ENCODE peak calls at places on chromosomes 12 and 14, in nine cellular contexts. L, F, B, W, M, X, A, P and T are unnamed samples.

GRCh38 chr14:57835751-57836150 is 30.1 kb downstream of the SLC35F4 start:
- DNase-seq in L (no peak), F (no peak), B (no peak), W (no peak), M (no peak), X (no peak), A (no peak), P (no peak), T (no peak)

GRCh38 chr14:54617467-54617866 is 50.5 kb downstream of the SAMD4A start:
- DNase-seq in L (no peak), F (no peak), B (no peak), W (no peak), M (no peak), X (no peak), A (peak; percentile 50), P (no peak), T (no peak)

GRCh38 chr12:117119592-117120198 is 20.5 kb upstream of the TESC start:
- DNase-seq in L (no peak), F (no peak), B (peak; percentile 28), W (peak; percentile 20), M (peak; percentile 63), X (peak; percentile 47), A (no peak), P (no peak), T (peak; percentile 34)

GRCh38 chr14:64614992-64615391 is 65.2 kb downstream of the PPP1R36 start:
- DNase-seq in L (no peak), F (no peak), B (no peak), W (no peak), M (no peak), X (no peak), A (no peak), P (no peak), T (no peak)

GRCh38 chr12:77218278-77218677 is 152.9 kb upstream of the E2F7 start:
- DNase-seq in L (no peak), F (no peak), B (no peak), W (no peak), M (no peak), X (no peak), A (no peak), P (no peak), T (no peak)

GRCh38 chr12:11885261-11886038 is 185.3 kb upstream of the BCL2L14 start:
- DNase-seq in L (no peak), F (no peak), B (no peak), W (no peak), M (no peak), X (peak; percentile 35), A (peak; percentile 76), P (no peak), T (no peak)

GRCh38 chr12:23464241-23464812 is 485.1 kb downstream of the SOX5 start:
- DNase-seq in L (no peak), F (no peak), B (no peak), W (no peak), M (peak; percentile 66), X (no peak), A (no peak), P (no peak), T (no peak)

GRCh38 chr12:112122823-112123690 is 2.3 kb upstream of the TRAFD1 start:
- DNase-seq in L (no peak), F (no peak), B (no peak), W (no peak), M (no peak), X (no peak), A (peak; percentile 98), P (no peak), T (no peak)

GRCh38 chr12:80702889-80703605 is 4.4 kb upstream of the MYF6 start:
- DNase-seq in L (no peak), F (no peak), B (no peak), W (no peak), M (no peak), X (no peak), A (peak; percentile 77), P (no peak), T (no peak)

GRCh38 chr12:49365542-49365941 is 1.7 kb upstream of the SPATS2 start:
- DNase-seq in L (no peak), F (no peak), B (no peak), W (no peak), M (no peak), X (no peak), A (peak; percentile 89), P (no peak), T (no peak)

GRCh38 chr14:21612324-21612723 is 22.4 kb downstream of the OR10G2 start:
- DNase-seq in L (no peak), F (no peak), B (no peak), W (no peak), M (no peak), X (no peak), A (no peak), P (no peak), T (no peak)

GRCh38 chr14:35123388-35123703 is 994 bp downstream of the PRORP start:
- DNase-seq in L (no peak), F (no peak), B (no peak), W (no peak), M (no peak), X (no peak), A (no peak), P (no peak), T (no peak)

GRCh38 chr12:54125950-54126695 is 62.7 kb downstream of the SMUG1 start:
- DNase-seq in L (no peak), F (no peak), B (peak; percentile 54), W (peak; percentile 16), M (peak; percentile 83), X (no peak), A (no peak), P (no peak), T (peak; percentile 53)

GRCh38 chr12:87259405-87259804 is 769.8 kb downstream of the C12orf50 start:
- DNase-seq in L (no peak), F (no peak), B (no peak), W (no peak), M (no peak), X (no peak), A (peak; percentile 37), P (no peak), T (no peak)

GRCh38 chr12:6943719-6944380 is at the start of the genes C12orf57 and RNU7-1:
- DNase-seq in L (no peak), F (peak; percentile 60), B (peak; percentile 64), W (peak; percentile 63), M (peak; percentile 89), X (peak; percentile 67), A (peak; percentile 89), P (peak; percentile 78), T (peak; percentile 64)

GRCh38 chr12:132170094-132170636 is 25.9 kb downstream of the NOC4L start:
- DNase-seq in L (no peak), F (no peak), B (no peak), W (no peak), M (no peak), X (no peak), A (peak; percentile 75), P (no peak), T (no peak)

GRCh38 chr12:54374555-54375257 is 9.8 kb downstream of the ZNF385A start:
- DNase-seq in L (no peak), F (no peak), B (no peak), W (no peak), M (no peak), X (no peak), A (no peak), P (no peak), T (no peak)

GRCh38 chr14:39488600-39488999 is 56.4 kb upstream of the FBXO33 start:
- DNase-seq in L (no peak), F (peak; percentile 49), B (no peak), W (peak; percentile 42), M (no peak), X (peak; percentile 33), A (peak; percentile 12), P (no peak), T (peak; percentile 44)

GRCh38 chr14:73460691-73461127 is 2.4 kb upstream of the NUMB start:
- DNase-seq in L (no peak), F (no peak), B (no peak), W (no peak), M (no peak), X (no peak), A (peak; percentile 77), P (no peak), T (no peak)

DNA sequence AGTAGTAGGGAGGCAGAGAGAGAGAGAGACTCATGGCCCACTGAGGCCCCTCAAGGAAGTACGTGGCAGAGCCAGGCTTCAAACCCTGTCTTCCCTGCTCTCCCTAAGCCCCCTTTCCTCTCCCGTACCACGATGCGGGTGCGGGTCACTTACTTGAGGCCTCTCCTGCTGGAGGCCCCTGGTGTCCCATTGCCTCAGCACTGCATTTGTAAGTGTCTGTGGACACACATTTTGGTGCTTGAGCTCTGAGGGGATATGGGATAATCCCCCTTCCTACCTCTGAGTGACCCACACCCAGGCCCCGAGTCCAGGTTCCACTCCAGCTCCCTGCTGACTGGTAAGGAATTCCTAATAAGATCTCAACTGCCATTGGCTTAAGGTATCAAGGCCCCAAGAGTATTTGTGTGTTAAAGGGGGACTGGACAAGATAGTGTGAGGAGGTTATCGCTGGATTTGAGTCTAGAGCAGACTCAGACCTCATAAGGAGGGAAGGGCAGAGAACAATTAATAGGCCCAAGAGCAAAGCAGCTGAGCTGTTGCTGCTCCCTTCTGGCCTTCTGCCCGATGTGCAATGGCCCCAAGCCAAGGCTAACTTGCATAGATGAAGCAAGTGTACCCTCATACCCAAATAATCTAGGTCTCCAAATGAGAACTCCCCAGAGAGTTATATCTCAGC is 71.9 kb downstream of the CRACR2A start:
- DNase-seq in L (no peak), F (peak; percentile 56), B (no peak), W (no peak), M (peak; percentile 54), X (no peak), A (no peak), P (peak; percentile 84), T (no peak)
- TF ChIP-seq CTCF in L (no peak), F (no peak), B (peak; percentile 54), W (peak; percentile 62), M (peak; percentile 83), X (no peak), A (no peak), P (no peak), T (peak; percentile 30)

GRCh38 chr14:26132061-26132460 is 465.8 kb downstream of the NOVA1 start:
- DNase-seq in L (no peak), F (no peak), B (no peak), W (no peak), M (no peak), X (no peak), A (no peak), P (no peak), T (no peak)

GRCh38 chr14:26138764-26139445 is 458.9 kb downstream of the NOVA1 start:
- DNase-seq in L (no peak), F (no peak), B (no peak), W (no peak), M (no peak), X (no peak), A (no peak), P (no peak), T (no peak)

GRCh38 chr14:26137161-26137560 is 460.7 kb downstream of the NOVA1 start:
- DNase-seq in L (no peak), F (no peak), B (no peak), W (no peak), M (peak; percentile 9), X (no peak), A (no peak), P (no peak), T (peak; percentile 2)
- TF ChIP-seq CTCF in L (no peak), F (no peak), B (no peak), W (peak; percentile 52), M (peak; percentile 17), X (peak; percentile 63), A (no peak), P (no peak), T (no peak)

GRCh38 chr14:96281486-96281885 is 25.5 kb downstream of the BDKRB1 start:
- DNase-seq in L (no peak), F (no peak), B (no peak), W (no peak), M (no peak), X (no peak), A (peak; percentile 17), P (no peak), T (no peak)
- TF ChIP-seq CTCF in L (no peak), F (peak; percentile 21), B (no peak), W (no peak), M (peak; percentile 18), X (no peak), A (peak; percentile 24), P (no peak), T (no peak)

GRCh38 chr12:121888083-121888477 is 510 bp upstream of the PSMD9 start:
- DNase-seq in L (no peak), F (no peak), B (no peak), W (no peak), M (no peak), X (no peak), A (no peak), P (no peak), T (no peak)
- TF ChIP-seq CTCF in L (no peak), F (no peak), B (no peak), W (peak; percentile 48), M (no peak), X (no peak), A (no peak), P (no peak), T (no peak)